ENCODE peak calls at places on chromosomes 5 and 9, in eight cellular contexts. Q is T follicular helper cell, X is mucosa of descending colon, D is T-cell, N is BJ, Z is M059J, K is NB4, P is posterior cingulate gyrus. G is an unnamed sample.

GRCh38 chr5:89351232-89351631 is 468.2 kb upstream of the MEF2C start:
- DNase-seq in Q (no peak), X (no peak), D (no peak), N (peak; percentile 37), Z (peak; percentile 74), K (no peak), P (no peak), G (no peak)

GRCh38 chr9:70963554-70963953 is 157.9 kb downstream of the TRPM3 start:
- DNase-seq in Q (no peak), X (no peak), D (no peak), N (no peak), Z (no peak), K (no peak), P (no peak), G (no peak)

GRCh38 chr9:117555964-117556629 is 141.2 kb upstream of the ASTN2 start:
- DNase-seq in Q (no peak), X (no peak), D (no peak), N (no peak), Z (peak; percentile 45), K (peak; percentile 60), P (peak; percentile 64), G (peak; percentile 8)

GRCh38 chr5:182126-182525 is 9.2 kb upstream of the LRRC14B start:
- DNase-seq in Q (no peak), X (no peak), D (no peak), N (no peak), Z (no peak), K (no peak), P (no peak), G (no peak)

GRCh38 chr5:1536298-1537165 is 12.8 kb upstream of the LPCAT1 start:
- DNase-seq in Q (peak; percentile 47), X (peak; percentile 67), D (peak; percentile 61), N (no peak), Z (peak; percentile 57), K (no peak), P (no peak), G (peak; percentile 72)

GRCh38 chr9:134662143-134662876 is 20.7 kb downstream of the COL5A1 start:
- DNase-seq in Q (no peak), X (peak; percentile 57), D (no peak), N (peak; percentile 90), Z (peak; percentile 99), K (no peak), P (no peak), G (no peak)

GRCh38 chr9:134961331-134962064 is 43.8 kb upstream of the FCN1 start:
- DNase-seq in Q (no peak), X (peak; percentile 40), D (no peak), N (no peak), Z (no peak), K (no peak), P (peak; percentile 11), G (no peak)

GRCh38 chr5:117761190-117761589 is 1186.6 kb upstream of the SEMA6A start:
- DNase-seq in Q (no peak), X (no peak), D (no peak), N (no peak), Z (no peak), K (peak; percentile 86), P (no peak), G (no peak)

GRCh38 chr5:146368137-146368536 is 29.5 kb downstream of the POU4F3 start:
- DNase-seq in Q (no peak), X (no peak), D (no peak), N (no peak), Z (peak; percentile 51), K (no peak), P (no peak), G (no peak)

GRCh38 chr9:107665057-107665456 is 175.5 kb upstream of the KLF4 start:
- DNase-seq in Q (no peak), X (no peak), D (no peak), N (no peak), Z (no peak), K (no peak), P (no peak), G (no peak)

GRCh38 chr9:35827486-35827885 is 1.0 kb downstream of the FAM221B start:
- DNase-seq in Q (no peak), X (no peak), D (no peak), N (no peak), Z (peak; percentile 70), K (no peak), P (no peak), G (no peak)

GRCh38 chr5:178194026-178194425 is 6.9 kb upstream of the GMCL2 start:
- DNase-seq in Q (no peak), X (no peak), D (no peak), N (no peak), Z (no peak), K (peak; percentile 88), P (no peak), G (no peak)

GRCh38 chr5:54643679-54644078 is 126.1 kb downstream of the SNX18 start:
- DNase-seq in Q (no peak), X (no peak), D (no peak), N (no peak), Z (peak; percentile 93), K (no peak), P (no peak), G (no peak)

GRCh38 chr9:132946624-132947295 is 2.3 kb upstream of the TSC1 start:
- DNase-seq in Q (no peak), X (no peak), D (no peak), N (no peak), Z (peak; percentile 81), K (no peak), P (no peak), G (no peak)

GRCh38 chr5:14417232-14417730 is 164.3 kb upstream of the OTULINL start:
- DNase-seq in Q (no peak), X (peak; percentile 54), D (no peak), N (no peak), Z (no peak), K (no peak), P (no peak), G (no peak)

GRCh38 chr9:33189331-33189731 is 22.2 kb upstream of the B4GALT1 start:
- DNase-seq in Q (no peak), X (no peak), D (no peak), N (no peak), Z (no peak), K (no peak), P (no peak), G (no peak)

GRCh38 chr5:178388381-178389030 is 155.9 kb upstream of the PHYKPL start:
- DNase-seq in Q (no peak), X (peak; percentile 58), D (no peak), N (no peak), Z (peak; percentile 18), K (no peak), P (no peak), G (no peak)

GRCh38 chr9:72131206-72131605 is 18.0 kb upstream of the GDA start:
- DNase-seq in Q (no peak), X (no peak), D (no peak), N (no peak), Z (no peak), K (no peak), P (no peak), G (no peak)

GRCh38 chr9:15317836-15318235 is 10.8 kb upstream of the TTC39B start:
- DNase-seq in Q (no peak), X (no peak), D (no peak), N (no peak), Z (peak; percentile 81), K (no peak), P (no peak), G (no peak)

GRCh38 chr9:98975838-98976237 is 32.1 kb downstream of the COL15A1 start:
- DNase-seq in Q (no peak), X (no peak), D (no peak), N (no peak), Z (no peak), K (no peak), P (no peak), G (no peak)

GRCh38 chr9:120919639-120920494 is 6.7 kb downstream of the TRAF1 start:
- DNase-seq in Q (no peak), X (no peak), D (no peak), N (no peak), Z (no peak), K (peak; percentile 65), P (no peak), G (no peak)

G was measured in GM12864.